ENCODE peak calls at places on chromosome 9, in nine cellular contexts. One of them, this sample, is unnamed.

GRCh38 chr9:133129001-133129799 is 8.2 kb upstream of the RALGDS start:
- DNase-seq in upper lobe of right lung: no peak
- DNase-seq in A549: no peak
- DNase-seq in RWPE1: no peak
- DNase-seq in GM23248: no peak
- DNase-seq in left ventricle myocardium inferior: no peak
- DNase-seq in cardiac muscle cell: no peak
- DNase-seq in astrocyte: no peak
- DNase-seq in CD8-positive, alpha-beta memory T cell: peak
- DNase-seq in this sample: no peak

GRCh38 chr9:92151691-92152393 is 36.6 kb upstream of the SPTLC1 start:
- DNase-seq in CD8-positive, alpha-beta memory T cell: no peak
- DNase-seq in upper lobe of right lung: no peak
- DNase-seq in A549: no peak
- DNase-seq in RWPE1: peak
- DNase-seq in GM23248: peak
- DNase-seq in left ventricle myocardium inferior: peak
- DNase-seq in cardiac muscle cell: peak
- DNase-seq in astrocyte: peak
- DNase-seq in this sample: no peak

GRCh38 chr9:118595719-118596305 is 773.4 kb downstream of the BRINP1 start:
- DNase-seq in RWPE1: peak
- DNase-seq in CD8-positive, alpha-beta memory T cell: no peak
- DNase-seq in cardiac muscle cell: peak
- DNase-seq in astrocyte: peak
- DNase-seq in GM23248: peak
- DNase-seq in left ventricle myocardium inferior: no peak
- DNase-seq in A549: peak
- DNase-seq in upper lobe of right lung: no peak
- DNase-seq in this sample: peak

GRCh38 chr9:34405719-34406118 is 29.0 kb upstream of the MYORG start:
- DNase-seq in CD8-positive, alpha-beta memory T cell: no peak
- DNase-seq in RWPE1: peak
- DNase-seq in GM23248: peak
- DNase-seq in left ventricle myocardium inferior: no peak
- DNase-seq in A549: no peak
- DNase-seq in cardiac muscle cell: no peak
- DNase-seq in astrocyte: peak
- DNase-seq in upper lobe of right lung: no peak
- DNase-seq in this sample: no peak

GRCh38 chr9:117564839-117565238 is 139.4 kb upstream of the TLR4 start:
- DNase-seq in upper lobe of right lung: no peak
- DNase-seq in cardiac muscle cell: no peak
- DNase-seq in GM23248: no peak
- DNase-seq in left ventricle myocardium inferior: no peak
- DNase-seq in CD8-positive, alpha-beta memory T cell: no peak
- DNase-seq in astrocyte: no peak
- DNase-seq in RWPE1: no peak
- DNase-seq in A549: no peak
- DNase-seq in this sample: no peak

GRCh38 chr9:93116049-93116961 is 17.7 kb downstream of the NINJ1 start:
- DNase-seq in cardiac muscle cell: no peak
- DNase-seq in RWPE1: peak
- DNase-seq in left ventricle myocardium inferior: peak
- DNase-seq in upper lobe of right lung: peak
- DNase-seq in astrocyte: no peak
- DNase-seq in A549: peak
- DNase-seq in GM23248: peak
- DNase-seq in CD8-positive, alpha-beta memory T cell: no peak
- DNase-seq in this sample: no peak

GRCh38 chr9:76873056-76873792 is 32.7 kb downstream of the PRUNE2 start:
- DNase-seq in CD8-positive, alpha-beta memory T cell: no peak
- DNase-seq in GM23248: peak
- DNase-seq in cardiac muscle cell: peak
- DNase-seq in RWPE1: no peak
- DNase-seq in upper lobe of right lung: no peak
- DNase-seq in astrocyte: no peak
- DNase-seq in left ventricle myocardium inferior: no peak
- DNase-seq in A549: no peak
- DNase-seq in this sample: no peak

GRCh38 chr9:121350993-121351561 is 19.0 kb downstream of the STOM start:
- DNase-seq in A549: peak
- DNase-seq in upper lobe of right lung: no peak
- DNase-seq in GM23248: peak
- DNase-seq in cardiac muscle cell: peak
- DNase-seq in RWPE1: peak
- DNase-seq in left ventricle myocardium inferior: peak
- DNase-seq in CD8-positive, alpha-beta memory T cell: no peak
- DNase-seq in astrocyte: peak
- DNase-seq in this sample: peak

GRCh38 chr9:36145970-36146369 is 9.4 kb downstream of the GLIPR2 start:
- DNase-seq in A549: no peak
- DNase-seq in cardiac muscle cell: no peak
- DNase-seq in CD8-positive, alpha-beta memory T cell: no peak
- DNase-seq in upper lobe of right lung: no peak
- DNase-seq in astrocyte: no peak
- DNase-seq in GM23248: no peak
- DNase-seq in RWPE1: no peak
- DNase-seq in left ventricle myocardium inferior: no peak
- DNase-seq in this sample: no peak

GRCh38 chr9:82334286-82334685 is 345.7 kb downstream of the SPATA31D1 start:
- DNase-seq in RWPE1: no peak
- DNase-seq in A549: no peak
- DNase-seq in astrocyte: peak
- DNase-seq in left ventricle myocardium inferior: no peak
- DNase-seq in GM23248: peak
- DNase-seq in cardiac muscle cell: no peak
- DNase-seq in upper lobe of right lung: no peak
- DNase-seq in CD8-positive, alpha-beta memory T cell: no peak
- DNase-seq in this sample: no peak

GRCh38 chr9:127923046-127923445 is 6.2 kb upstream of the ST6GALNAC4 start:
- DNase-seq in GM23248: no peak
- DNase-seq in left ventricle myocardium inferior: no peak
- DNase-seq in CD8-positive, alpha-beta memory T cell: no peak
- DNase-seq in A549: no peak
- DNase-seq in cardiac muscle cell: no peak
- DNase-seq in RWPE1: no peak
- DNase-seq in astrocyte: no peak
- DNase-seq in upper lobe of right lung: no peak
- DNase-seq in this sample: peak

GRCh38 chr9:82490019-82490499 is 501.5 kb downstream of the SPATA31D1 start:
- DNase-seq in RWPE1: peak
- DNase-seq in CD8-positive, alpha-beta memory T cell: no peak
- DNase-seq in upper lobe of right lung: no peak
- DNase-seq in cardiac muscle cell: no peak
- DNase-seq in astrocyte: peak
- DNase-seq in left ventricle myocardium inferior: no peak
- DNase-seq in GM23248: peak
- DNase-seq in A549: no peak
- DNase-seq in this sample: no peak

GRCh38 chr9:89455356-89455824 is 42.5 kb downstream of the SEMA4D start:
- DNase-seq in GM23248: no peak
- DNase-seq in upper lobe of right lung: no peak
- DNase-seq in A549: no peak
- DNase-seq in CD8-positive, alpha-beta memory T cell: no peak
- DNase-seq in astrocyte: no peak
- DNase-seq in RWPE1: no peak
- DNase-seq in cardiac muscle cell: no peak
- DNase-seq in left ventricle myocardium inferior: no peak
- DNase-seq in this sample: no peak
- H3K27ac ChIP-seq in GM23248: no peak
- H3K27ac ChIP-seq in upper lobe of right lung: no peak
- H3K27ac ChIP-seq in A549: no peak
- H3K27ac ChIP-seq in CD8-positive, alpha-beta memory T cell: peak
- H3K27ac ChIP-seq in astrocyte: no peak
- H3K27ac ChIP-seq in RWPE1: no peak
- H3K27ac ChIP-seq in cardiac muscle cell: no peak
- H3K27ac ChIP-seq in left ventricle myocardium inferior: no peak
- H3K27ac ChIP-seq in this sample: no peak

GRCh38 chr9:21513431-21513830 is 31.3 kb upstream of the IFNE start:
- DNase-seq in left ventricle myocardium inferior: no peak
- DNase-seq in astrocyte: no peak
- DNase-seq in cardiac muscle cell: no peak
- DNase-seq in GM23248: peak
- DNase-seq in RWPE1: no peak
- DNase-seq in CD8-positive, alpha-beta memory T cell: no peak
- DNase-seq in upper lobe of right lung: no peak
- DNase-seq in A549: no peak
- DNase-seq in this sample: no peak
- H3K27ac ChIP-seq in left ventricle myocardium inferior: no peak
- H3K27ac ChIP-seq in astrocyte: no peak
- H3K27ac ChIP-seq in cardiac muscle cell: no peak
- H3K27ac ChIP-seq in GM23248: peak
- H3K27ac ChIP-seq in RWPE1: no peak
- H3K27ac ChIP-seq in CD8-positive, alpha-beta memory T cell: no peak
- H3K27ac ChIP-seq in upper lobe of right lung: no peak
- H3K27ac ChIP-seq in A549: no peak
- H3K27ac ChIP-seq in this sample: no peak

GRCh38 chr9:97706246-97706645 is 9.1 kb upstream of the XPA start:
- DNase-seq in CD8-positive, alpha-beta memory T cell: no peak
- DNase-seq in astrocyte: peak
- DNase-seq in GM23248: peak
- DNase-seq in cardiac muscle cell: no peak
- DNase-seq in A549: no peak
- DNase-seq in upper lobe of right lung: no peak
- DNase-seq in RWPE1: no peak
- DNase-seq in left ventricle myocardium inferior: no peak
- DNase-seq in this sample: no peak

GRCh38 chr9:97704851-97705250 is 7.7 kb upstream of the XPA start:
- DNase-seq in astrocyte: no peak
- DNase-seq in cardiac muscle cell: no peak
- DNase-seq in GM23248: peak
- DNase-seq in A549: no peak
- DNase-seq in CD8-positive, alpha-beta memory T cell: no peak
- DNase-seq in RWPE1: no peak
- DNase-seq in upper lobe of right lung: no peak
- DNase-seq in left ventricle myocardium inferior: no peak
- DNase-seq in this sample: no peak

GRCh38 chr9:97704327-97704677 is 7.2 kb upstream of the XPA start:
- DNase-seq in cardiac muscle cell: no peak
- DNase-seq in A549: no peak
- DNase-seq in RWPE1: no peak
- DNase-seq in upper lobe of right lung: no peak
- DNase-seq in GM23248: peak
- DNase-seq in left ventricle myocardium inferior: no peak
- DNase-seq in astrocyte: no peak
- DNase-seq in CD8-positive, alpha-beta memory T cell: no peak
- DNase-seq in this sample: no peak

GRCh38 chr9:97705354-97705950 is 8.3 kb upstream of the XPA start:
- DNase-seq in RWPE1: no peak
- DNase-seq in cardiac muscle cell: no peak
- DNase-seq in left ventricle myocardium inferior: no peak
- DNase-seq in A549: no peak
- DNase-seq in GM23248: no peak
- DNase-seq in CD8-positive, alpha-beta memory T cell: no peak
- DNase-seq in astrocyte: peak
- DNase-seq in upper lobe of right lung: no peak
- DNase-seq in this sample: no peak

DNA sequence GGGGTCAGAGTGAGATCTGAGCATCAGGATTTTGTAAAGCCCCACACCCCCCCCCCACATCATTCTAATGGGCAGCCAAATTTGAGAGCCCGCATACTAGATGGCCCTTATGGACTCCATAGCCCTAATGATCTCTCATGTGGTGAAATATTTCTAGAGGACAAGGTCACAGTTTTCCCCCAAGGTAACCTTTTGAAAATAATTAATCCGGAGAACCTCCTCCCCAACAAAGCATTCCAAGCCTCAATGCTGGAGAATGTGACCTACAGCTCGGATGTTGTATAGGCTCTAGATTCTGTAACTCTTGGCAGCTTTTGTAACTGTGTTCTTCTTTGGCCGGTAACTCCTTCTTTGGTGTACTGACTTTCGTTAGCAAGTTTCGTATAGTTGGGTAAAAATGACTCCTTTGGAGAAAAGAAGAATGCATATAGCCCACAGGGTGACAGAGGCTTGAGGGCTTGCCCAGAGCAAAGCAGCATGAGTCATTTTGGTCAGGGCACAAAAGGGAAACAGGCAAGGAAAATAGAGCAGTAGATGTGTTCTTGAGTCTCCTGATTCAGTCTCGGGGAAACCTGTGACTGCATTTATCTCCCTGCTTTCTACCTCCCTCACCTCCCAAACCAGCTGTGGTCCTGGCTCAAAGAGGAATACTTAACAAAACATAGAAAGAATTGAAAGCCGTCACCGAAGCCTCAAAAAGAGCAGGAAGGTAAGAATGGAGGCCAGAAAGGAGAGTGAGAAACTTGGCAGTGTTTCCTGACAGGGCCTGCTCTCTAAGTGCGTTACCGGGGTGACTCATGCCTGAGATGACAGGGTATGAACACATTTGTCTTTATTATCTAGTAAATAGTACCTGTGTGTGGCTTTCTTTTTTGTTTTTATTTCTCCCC is 6.5 kb upstream of the XPA start:
- DNase-seq in astrocyte: peak
- DNase-seq in GM23248: peak
- DNase-seq in RWPE1: peak
- DNase-seq in A549: peak
- DNase-seq in cardiac muscle cell: no peak
- DNase-seq in upper lobe of right lung: no peak
- DNase-seq in CD8-positive, alpha-beta memory T cell: no peak
- DNase-seq in left ventricle myocardium inferior: no peak
- DNase-seq in this sample: no peak
- H3K27ac ChIP-seq in astrocyte: peak
- H3K27ac ChIP-seq in GM23248: peak
- H3K27ac ChIP-seq in RWPE1: peak
- H3K27ac ChIP-seq in A549: peak
- H3K27ac ChIP-seq in cardiac muscle cell: no peak
- H3K27ac ChIP-seq in upper lobe of right lung: no peak
- H3K27ac ChIP-seq in CD8-positive, alpha-beta memory T cell: no peak
- H3K27ac ChIP-seq in left ventricle myocardium inferior: no peak
- H3K27ac ChIP-seq in this sample: no peak

DNA sequence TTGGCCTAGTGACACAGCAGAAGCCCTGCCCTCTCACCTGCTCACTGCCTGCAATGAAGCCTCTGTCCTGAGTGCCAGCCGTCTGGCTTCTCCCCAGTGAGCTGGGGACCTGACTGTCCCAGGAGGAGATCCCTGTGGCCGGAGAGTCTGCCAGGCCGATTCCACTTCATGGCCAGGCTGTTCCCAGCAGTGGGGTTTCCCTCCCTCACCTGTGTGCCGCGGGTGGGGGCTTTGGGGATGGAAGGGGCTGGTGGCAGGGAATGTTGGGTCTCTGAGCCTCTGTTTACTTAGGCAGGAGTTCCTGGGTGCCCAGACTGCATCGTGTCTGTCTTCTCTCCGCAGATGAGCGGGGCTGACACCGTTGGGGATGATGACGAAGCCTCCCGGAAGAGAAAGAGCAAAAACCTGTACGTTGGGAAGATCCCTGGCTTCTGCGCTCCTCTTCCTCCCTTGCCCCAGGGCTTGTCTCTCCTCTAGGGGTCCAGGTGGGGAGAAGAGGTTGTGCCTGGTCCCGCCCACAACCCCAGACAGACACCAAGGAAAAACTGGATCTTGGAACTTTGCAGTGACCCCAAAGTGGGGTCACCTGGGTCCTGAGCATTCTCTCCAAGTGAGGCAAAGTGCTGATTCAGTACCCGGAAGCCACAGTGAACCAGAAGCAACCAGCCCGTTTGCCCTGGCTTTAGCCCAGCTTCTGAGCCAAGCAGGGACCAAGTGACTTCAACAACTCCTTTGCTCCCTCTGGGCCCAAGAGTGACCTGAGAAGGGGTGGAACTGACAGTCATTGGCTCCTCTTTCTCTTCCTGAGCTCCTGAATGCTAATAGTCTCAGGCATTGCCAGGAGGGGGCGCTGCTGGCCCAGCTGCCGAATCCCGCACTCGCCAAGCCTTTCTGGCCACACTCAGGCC is 127.7 kb downstream of the RGS3 start:
- DNase-seq in cardiac muscle cell: peak
- DNase-seq in CD8-positive, alpha-beta memory T cell: peak
- DNase-seq in GM23248: peak
- DNase-seq in astrocyte: no peak
- DNase-seq in upper lobe of right lung: peak
- DNase-seq in left ventricle myocardium inferior: peak
- DNase-seq in RWPE1: no peak
- DNase-seq in A549: peak
- DNase-seq in this sample: peak
- H3K27ac ChIP-seq in cardiac muscle cell: no peak
- H3K27ac ChIP-seq in CD8-positive, alpha-beta memory T cell: no peak
- H3K27ac ChIP-seq in GM23248: no peak
- H3K27ac ChIP-seq in astrocyte: no peak
- H3K27ac ChIP-seq in upper lobe of right lung: peak
- H3K27ac ChIP-seq in left ventricle myocardium inferior: peak
- H3K27ac ChIP-seq in RWPE1: peak
- H3K27ac ChIP-seq in A549: peak
- H3K27ac ChIP-seq in this sample: no peak

This sample was measured in WERI-Rb-1.